ENCODE peak calls at places on chromosomes 13 and 19, in four cellular contexts. N is H1, R is HepG2, J is GM12878. O is an unnamed sample.
A peak's percentile ranks its signal among the peaks of the same experiment; 100 is the strongest.

GRCh38 chr19:38455031-38455430 is 21.5 kb downstream of the RYR1 start:
- DNase-seq in N (no peak), R (peak; percentile 18), J (no peak), O (no peak)

GRCh38 chr19:55242517-55242916 is 14.0 kb upstream of the TMEM86B start:
- DNase-seq in N (no peak), R (no peak), J (no peak), O (no peak)

GRCh38 chr19:13905634-13906524 is at the start of the genes BRME1 and CC2D1A:
- DNase-seq in N (peak; percentile 67), R (peak; percentile 76), J (peak; percentile 65), O (peak; percentile 82)

GRCh38 chr13:109494955-109495354 is 291.4 kb downstream of the IRS2 start:
- DNase-seq in N (no peak), R (no peak), J (no peak), O (no peak)

GRCh38 chr13:112812306-112813034 is 122.6 kb downstream of the ATP11A start:
- DNase-seq in N (no peak), R (no peak), J (no peak), O (no peak)

GRCh38 chr13:93867481-93867880 is 612.0 kb downstream of the DCT start:
- DNase-seq in N (no peak), R (no peak), J (no peak), O (no peak)

GRCh38 chr19:10727599-10728250 is 9.8 kb downstream of the DNM2 start:
- DNase-seq in N (no peak), R (no peak), J (no peak), O (no peak)

GRCh38 chr13:20534038-20534608 is 8.5 kb upstream of the CRYL1 start:
- DNase-seq in N (no peak), R (peak; percentile 73), J (no peak), O (no peak)

GRCh38 chr13:107462501-107462900 is 752.8 kb downstream of the LIG4 start:
- DNase-seq in N (no peak), R (no peak), J (no peak), O (no peak)

GRCh38 chr19:2261438-2262172 is 5.4 kb upstream of the JSRP1 start:
- DNase-seq in N (no peak), R (no peak), J (no peak), O (peak; percentile 44)

GRCh38 chr13:103282571-103283450 is 216.6 kb upstream of the SLC10A2 start:
- DNase-seq in N (no peak), R (no peak), J (no peak), O (no peak)

GRCh38 chr13:113353254-113353653 is 10.7 kb downstream of the GRTP1 start:
- DNase-seq in N (no peak), R (no peak), J (no peak), O (no peak)

GRCh38 chr19:6744381-6745288 is 5.2 kb downstream of the TRIP10 start:
- DNase-seq in N (no peak), R (no peak), J (no peak), O (no peak)
- TF ChIP-seq ZNF274 in N (no peak), R (no peak), J (no peak), O (no peak)

DNA sequence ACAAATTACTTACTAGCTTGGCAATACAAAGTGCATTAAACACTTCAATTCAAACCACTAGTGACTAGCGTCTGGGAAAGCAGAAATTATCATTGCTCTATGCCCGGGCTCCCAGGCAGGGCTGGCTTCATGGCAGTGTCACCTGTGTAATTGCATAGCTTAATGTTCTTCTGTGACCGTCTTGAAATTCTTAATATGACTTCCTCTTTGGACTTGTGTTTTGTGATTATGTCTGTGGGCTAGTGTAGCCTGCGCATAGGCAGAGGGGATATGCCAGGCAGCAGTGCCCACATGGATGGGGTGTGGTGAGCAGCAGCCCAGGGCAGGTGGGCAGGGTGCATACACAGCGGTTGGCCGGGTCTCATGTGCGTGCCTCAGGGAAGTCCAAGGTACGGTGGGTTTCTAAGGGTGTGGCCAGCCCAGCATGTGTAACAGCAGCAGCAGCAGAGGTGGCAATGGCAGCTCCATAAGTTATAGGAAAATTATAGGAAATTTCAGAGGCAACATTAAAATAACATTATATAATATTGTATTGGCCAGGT is 60.3 kb downstream of the KL start:
- DNase-seq in N (no peak), R (no peak), J (no peak), O (no peak)
- H3K4me3 ChIP-seq in N (no peak overlapping the region), R (no peak overlapping the region), J (no peak overlapping the region), O (no peak overlapping the region)

GRCh38 chr13:75452564-75452963 is 29.4 kb downstream of the TBC1D4 start:
- DNase-seq in N (no peak), R (no peak), J (no peak), O (no peak)
- TF ChIP-seq SUZ12 in N (no peak), R (no peak), J (no peak), O (no peak)

DNA sequence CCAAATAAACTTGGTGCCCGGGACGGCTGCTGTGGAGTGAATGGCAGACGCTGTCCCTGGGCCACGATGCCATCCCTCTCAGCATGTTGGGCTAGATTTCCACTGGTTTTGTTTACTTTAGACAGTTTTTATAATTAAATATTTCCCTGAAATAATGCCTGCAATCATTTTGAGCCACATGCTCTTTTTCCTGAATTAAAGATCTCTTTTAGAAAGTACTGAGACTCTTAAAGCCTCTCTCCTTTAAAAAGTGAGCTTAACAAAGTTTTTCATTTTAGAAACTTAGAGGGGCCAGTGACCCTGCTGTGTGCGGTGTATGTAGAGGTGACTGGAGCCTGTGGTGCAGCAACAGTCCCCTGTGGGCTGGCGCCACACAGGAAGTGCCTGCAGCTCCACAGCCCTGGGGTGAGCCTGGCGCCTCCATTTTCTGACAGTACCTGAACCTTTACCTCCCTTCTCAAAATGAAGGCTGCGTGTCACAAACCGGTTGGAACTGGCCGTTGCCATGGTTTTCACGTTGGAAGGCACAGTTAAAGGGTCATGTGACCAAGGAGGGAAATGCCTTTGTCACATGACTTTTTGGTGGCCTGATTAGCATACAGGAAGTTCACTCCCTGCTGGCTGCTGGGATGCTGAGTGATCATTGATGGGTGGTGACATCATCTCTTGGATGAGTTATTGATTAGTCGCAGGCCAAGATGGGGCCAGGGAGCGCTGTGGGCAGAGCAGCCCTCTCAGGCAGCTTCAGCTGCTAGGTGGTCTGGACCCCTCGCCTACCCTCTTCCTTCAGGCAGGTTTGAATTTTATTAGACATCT is 26.3 kb downstream of the TSSK6 start:
- DNase-seq in N (peak; percentile 70), R (peak; percentile 60), J (peak; percentile 73), O (peak; percentile 88)
- TF ChIP-seq ZNF274 in N (no peak), R (no peak), J (no peak), O (no peak)

GRCh38 chr13:40464349-40464748 is 202.1 kb downstream of the FOXO1 start:
- DNase-seq in N (no peak), R (no peak), J (no peak), O (no peak)
- H3K4me3 ChIP-seq in N (no peak overlapping the region), R (no peak overlapping the region), J (no peak overlapping the region), O (no peak overlapping the region)

GRCh38 chr19:7850429-7850819 is 20.4 kb downstream of the EVI5L start:
- DNase-seq in N (no peak), R (no peak), J (no peak), O (no peak)

GRCh38 chr19:7853760-7854107 is 20.5 kb downstream of the PRR36 start:
- DNase-seq in N (no peak), R (no peak), J (no peak), O (no peak)

GRCh38 chr19:7852851-7853759 is 21.1 kb downstream of the PRR36 start:
- DNase-seq in N (no peak), R (peak; percentile 90), J (no peak), O (no peak)

GRCh38 chr19:7850975-7851622 is 21.1 kb downstream of the EVI5L start:
- DNase-seq in N (no peak), R (no peak), J (no peak), O (no peak)

DNA sequence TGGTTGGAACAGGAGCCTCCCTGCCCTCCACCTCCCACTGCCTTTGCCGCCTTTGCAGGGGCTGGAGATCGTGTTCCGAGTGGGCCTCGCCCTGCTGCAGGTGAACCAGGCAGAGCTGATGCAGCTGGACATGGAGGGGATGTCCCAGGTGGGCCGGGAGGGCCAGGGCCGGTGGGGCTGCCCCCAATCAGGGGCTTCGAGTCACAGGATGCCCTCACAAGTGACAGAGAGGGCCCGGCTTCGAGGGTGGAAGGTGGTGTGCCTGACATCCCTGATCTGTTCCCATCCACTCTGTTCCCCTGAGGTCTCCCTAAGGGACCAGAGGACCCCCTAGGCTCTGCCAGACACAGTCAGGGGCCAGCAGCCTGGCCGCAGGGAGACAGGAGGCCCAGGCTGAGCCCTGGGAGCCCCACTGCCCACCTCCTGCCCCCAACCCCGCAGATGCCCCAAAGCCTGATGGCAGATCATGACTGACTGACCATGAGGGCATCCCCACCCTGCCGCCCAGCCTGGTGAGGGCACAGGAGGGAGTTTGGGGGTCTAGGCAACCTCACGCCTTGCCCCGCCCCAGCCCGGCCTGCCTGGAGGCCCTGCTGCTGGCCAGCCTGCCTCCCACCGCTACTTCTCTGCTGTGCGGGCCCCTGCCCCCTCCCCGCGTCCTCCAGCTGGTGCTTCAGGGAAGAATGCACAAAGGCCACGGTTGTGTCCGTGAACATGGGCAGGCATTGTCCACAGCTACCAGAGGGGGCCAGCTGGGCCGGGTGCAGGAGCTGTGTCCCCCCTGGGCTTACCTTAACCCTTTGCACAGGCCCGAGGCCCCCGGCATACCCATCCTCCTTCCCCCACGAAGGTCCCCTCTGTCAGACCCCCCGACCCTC is 21.8 kb downstream of the EVI5L start:
- DNase-seq in N (no peak), R (no peak), J (no peak), O (no peak)
- TF ChIP-seq SUZ12 in N (no peak), R (no peak), J (no peak), O (no peak)

DNA sequence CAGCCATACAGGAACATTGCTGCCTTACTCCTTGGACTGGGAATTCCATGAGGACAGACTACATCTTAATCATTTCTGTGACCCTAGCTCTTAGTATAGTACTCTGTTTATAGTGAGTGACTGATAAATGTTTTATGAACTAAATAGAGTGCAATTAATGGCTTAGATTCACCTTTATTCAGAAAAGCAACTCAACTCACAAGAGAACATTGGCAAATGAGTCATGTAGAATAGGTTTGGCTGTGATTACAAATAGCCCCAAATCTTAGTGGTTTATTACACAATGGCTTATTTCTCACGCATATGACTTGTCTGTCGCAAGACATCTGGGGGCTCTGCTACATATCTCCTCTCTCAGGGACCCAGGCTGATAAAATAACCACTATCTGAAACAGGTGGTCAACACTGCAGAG is 121.6 kb upstream of the KL start:
- DNase-seq in N (no peak), R (no peak), J (no peak), O (no peak)
- TF ChIP-seq ZNF274 in N (no peak), R (no peak), J (no peak), O (no peak)

DNA sequence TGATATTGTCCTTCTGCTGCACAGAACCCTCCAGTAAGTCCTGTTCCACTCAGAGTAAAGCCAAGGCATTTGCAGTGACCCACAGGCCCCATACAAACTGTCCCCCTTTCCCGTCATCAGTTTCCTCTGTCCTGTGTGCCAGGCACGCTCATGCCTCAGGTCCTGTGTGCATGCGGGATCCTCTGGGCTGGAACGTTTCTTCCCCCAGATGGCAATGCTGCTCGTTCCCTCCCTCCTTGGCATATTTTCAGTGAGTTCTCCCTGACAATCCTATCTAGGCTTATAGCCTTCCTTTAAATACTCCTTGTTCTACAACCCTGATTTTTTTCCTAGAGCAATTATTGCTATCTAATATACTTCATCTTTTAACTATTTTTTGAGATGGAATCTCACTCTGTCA is 5.7 kb downstream of the OPA3 start:
- DNase-seq in N (no peak), R (no peak), J (no peak), O (no peak)
- H3K4me3 ChIP-seq in N (no peak overlapping the region), R (no peak overlapping the region), J (no peak overlapping the region), O (no peak overlapping the region)

DNA sequence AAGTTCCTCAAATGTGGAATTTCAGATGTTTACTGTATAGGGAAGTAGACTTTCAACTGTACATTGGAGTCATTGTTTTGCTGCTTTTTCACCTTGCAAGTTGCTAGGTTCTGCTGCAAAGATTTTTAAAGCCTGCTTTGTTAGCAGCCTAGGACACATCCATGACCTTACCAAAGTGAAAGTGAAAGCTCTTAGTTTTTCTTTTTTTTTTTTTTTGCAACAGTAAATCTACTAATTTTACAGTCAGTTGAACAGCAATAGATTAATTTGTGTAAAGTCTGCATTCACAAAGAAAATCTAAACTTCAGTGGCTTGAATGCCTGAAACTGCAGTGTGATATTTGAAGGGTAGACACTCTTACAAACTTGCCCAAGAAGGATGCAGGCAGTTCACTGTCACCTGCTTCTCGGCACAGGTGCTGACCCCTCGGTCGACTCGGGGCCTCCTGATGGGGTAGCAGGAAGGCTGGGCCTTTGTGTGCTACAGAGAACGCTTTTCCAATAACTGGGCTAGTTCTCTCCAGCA is 5.0 kb upstream of the MTIF3 start:
- DNase-seq in N (no peak), R (no peak), J (no peak), O (no peak)
- TF ChIP-seq SUZ12 in N (no peak), R (no peak), J (no peak), O (no peak)

O was measured in NT2/D1.